ENCODE peak calls at places on chromosomes 11 and 22, in five cellular contexts. H is NCI-H1105; Q is GM03348; S is T-helper 9 cell; N is naive thymus-derived CD8-positive, alpha-beta T cell. E is an unnamed sample.

GRCh38 chr11:536841-537621 is at the start of gene LRRC56:
- DNase-seq in Q (peak), S (peak), H (no peak), N (peak), E (peak)

GRCh38 chr11:36296925-36297604 is 977 bp downstream of the PRR5L start:
- DNase-seq in H (no peak), Q (peak), S (no peak), N (no peak), E (no peak)

GRCh38 chr11:86687083-86687799 is 14.8 kb upstream of the ME3 start:
- DNase-seq in S (no peak), N (no peak), H (no peak), Q (no peak), E (no peak)

GRCh38 chr22:32206774-32207758 is 2.2 kb upstream of the RFPL2 start:
- DNase-seq in S (no peak), Q (no peak), N (peak), H (no peak), E (peak)

GRCh38 chr11:8608646-8609045 is 14.6 kb upstream of the STK33 start:
- DNase-seq in H (no peak), S (no peak), N (no peak), Q (no peak), E (no peak)

GRCh38 chr22:20064140-20064480 is 15.9 kb upstream of the DGCR8 start:
- DNase-seq in N (no peak), Q (no peak), H (no peak), S (no peak), E (no peak)

GRCh38 chr22:17982572-17983141 is 41.7 kb downstream of the MICAL3 start:
- DNase-seq in N (no peak), H (no peak), S (no peak), Q (no peak), E (no peak)

GRCh38 chr11:61699737-61700160 is 19.6 kb downstream of the DAGLA start:
- DNase-seq in H (peak), N (no peak), S (no peak), Q (no peak), E (no peak)

GRCh38 chr11:61966673-61967176 is 709 bp downstream of the FTH1 start:
- DNase-seq in Q (no peak), H (no peak), S (no peak), N (no peak), E (no peak)

GRCh38 chr11:47071871-47072270 is 104.8 kb downstream of the ARFGAP2 start:
- DNase-seq in H (no peak), Q (peak), S (no peak), N (no peak), E (no peak)

GRCh38 chr11:20790622-20791021 is 121.2 kb downstream of the NELL1 start:
- DNase-seq in N (no peak), Q (no peak), S (no peak), H (no peak), E (no peak)

GRCh38 chr11:27812341-27812740 is 112.1 kb upstream of the BDNF start:
- DNase-seq in N (no peak), Q (no peak), S (no peak), H (no peak), E (no peak)

GRCh38 chr11:44823920-44824704 is 97.3 kb downstream of the TSPAN18 start:
- DNase-seq in N (no peak), S (no peak), H (no peak), Q (no peak), E (no peak)

GRCh38 chr11:35139883-35140282 is 912 bp downstream of the CD44 start:
- DNase-seq in Q (no peak), S (no peak), H (no peak), N (no peak), E (no peak)

GRCh38 chr11:99199336-99199735 is 178.6 kb downstream of the CNTN5 start:
- DNase-seq in H (no peak), N (no peak), Q (no peak), S (no peak), E (no peak)

GRCh38 chr11:102081313-102081712 is 28.9 kb upstream of the YAP1 start:
- DNase-seq in H (no peak), S (no peak), N (no peak), Q (peak), E (no peak)

GRCh38 chr11:41879186-41879738 is 419.8 kb upstream of the LRRC4C start:
- DNase-seq in S (no peak), N (no peak), Q (peak), H (no peak), E (no peak)

GRCh38 chr22:47498969-47499368 is 736.5 kb downstream of the TBC1D22A start:
- DNase-seq in H (no peak), S (no peak), N (no peak), Q (no peak), E (no peak)

GRCh38 chr11:2870955-2871720 is 14.4 kb downstream of the CDKN1C start:
- DNase-seq in S (no peak), H (no peak), N (no peak), Q (no peak), E (no peak)